ENCODE peak calls at places on chromosomes 11 and 22, in six cellular contexts. Y is IMR-90, F is H1, W is neuronal stem cell, C is mesendoderm, V is H9. E is an unnamed sample.

GRCh38 chr11:84396521-84396920 is 1110.4 kb upstream of the CCDC90B start:
- DNase-seq in Y (no peak), F (no peak), W (no peak), C (peak; percentile 59), V (no peak), E (no peak)

GRCh38 chr11:76610871-76611475 is 59.6 kb downstream of the LRRC32 start:
- DNase-seq in Y (no peak), F (peak; percentile 43), W (no peak), C (peak; percentile 72), V (no peak), E (peak; percentile 26)

GRCh38 chr11:80473562-80473961 is 1032.7 kb upstream of the TENM4 start:
- DNase-seq in Y (no peak), F (no peak), W (no peak), C (peak; percentile 59), V (no peak), E (no peak)

GRCh38 chr11:12200359-12201015 is 90.1 kb downstream of the MICAL2 start:
- DNase-seq in Y (peak; percentile 83), F (no peak), W (no peak), C (no peak), V (no peak), E (no peak)

GRCh38 chr11:11279956-11280689 is 72.9 kb downstream of the CSNK2A3 start:
- DNase-seq in Y (peak; percentile 67), F (no peak), W (no peak), C (peak; percentile 56), V (peak; percentile 53), E (peak; percentile 84)

GRCh38 chr11:121552160-121552559 is 99.4 kb upstream of the SORL1-AS1 start:
- DNase-seq in Y (no peak), F (peak; percentile 3), W (no peak), C (no peak), V (no peak), E (no peak)

GRCh38 chr11:73645972-73646631 is at the start of gene PLEKHB1:
- DNase-seq in Y (no peak), F (peak; percentile 89), W (peak; percentile 72), C (peak; percentile 91), V (peak; percentile 88), E (no peak)

GRCh38 chr11:128607819-128608218 is 20.5 kb upstream of the ETS1 start:
- DNase-seq in Y (no peak), F (no peak), W (no peak), C (no peak), V (no peak), E (no peak)

GRCh38 chr11:85027346-85027745 is 599.8 kb downstream of the DLG2 start:
- DNase-seq in Y (no peak), F (no peak), W (no peak), C (no peak), V (no peak), E (no peak)

GRCh38 chr11:131807876-131808275 is 437.5 kb downstream of the NTM start:
- DNase-seq in Y (no peak), F (no peak), W (no peak), C (no peak), V (no peak), E (no peak)

GRCh38 chr22:43993072-43993760 is 30.9 kb upstream of the PARVB start:
- DNase-seq in Y (peak; percentile 64), F (peak; percentile 82), W (peak; percentile 53), C (peak; percentile 75), V (peak; percentile 83), E (peak; percentile 60)

GRCh38 chr22:44732661-44733060 is 19.7 kb upstream of the ARHGAP8 start:
- DNase-seq in Y (no peak), F (no peak), W (no peak), C (no peak), V (no peak), E (no peak)

GRCh38 chr11:27158763-27159679 is 118.4 kb downstream of the BBOX1 start:
- DNase-seq in Y (peak; percentile 81), F (no peak), W (peak; percentile 43), C (peak; percentile 81), V (peak; percentile 41), E (peak; percentile 78)

GRCh38 chr11:33478111-33478573 is 221.0 kb downstream of the HIPK3 start:
- DNase-seq in Y (no peak), F (no peak), W (no peak), C (no peak), V (no peak), E (no peak)

GRCh38 chr11:2395856-2396255 is 4.7 kb upstream of the TSSC4 start:
- DNase-seq in Y (no peak), F (no peak), W (no peak), C (no peak), V (no peak), E (no peak)

GRCh38 chr22:42688241-42688913 is 32.3 kb downstream of the A4GALT start:
- DNase-seq in Y (peak; percentile 93), F (no peak), W (peak; percentile 38), C (peak; percentile 89), V (peak; percentile 77), E (peak; percentile 96)

GRCh38 chr11:72398058-72398758 is 36.1 kb downstream of the CLPB start:
- DNase-seq in Y (no peak), F (peak; percentile 32), W (no peak), C (no peak), V (no peak), E (no peak)

GRCh38 chr11:69704508-69705245 is 855 bp upstream of the FGF19 start:
- DNase-seq in Y (no peak), F (peak; percentile 96), W (peak; percentile 84), C (peak; percentile 95), V (peak; percentile 94), E (peak; percentile 33)

GRCh38 chr11:108609681-108610080 is 16.1 kb upstream of the EXPH5 start:
- DNase-seq in Y (peak; percentile 35), F (no peak), W (no peak), C (no peak), V (no peak), E (peak; percentile 73)

GRCh38 chr22:31082606-31083376 is 1.7 kb downstream of the SMTN start:
- DNase-seq in Y (peak; percentile 64), F (peak; percentile 79), W (no peak), C (peak; percentile 79), V (peak; percentile 75), E (peak; percentile 73)

GRCh38 chr11:111849631-111850030 is 21.8 kb downstream of the ALG9 start:
- DNase-seq in Y (no peak), F (no peak), W (no peak), C (no peak), V (no peak), E (no peak)

GRCh38 chr11:69500285-69501120 is 19.0 kb downstream of the LINC01488 start:
- DNase-seq in Y (no peak), F (no peak), W (no peak), C (no peak), V (no peak), E (no peak)

GRCh38 chr11:72354356-72355115 is 79.8 kb downstream of the CLPB start:
- DNase-seq in Y (peak; percentile 31), F (no peak), W (no peak), C (peak; percentile 90), V (peak; percentile 59), E (no peak)

GRCh38 chr11:41053894-41054293 is 405.6 kb downstream of the LRRC4C start:
- DNase-seq in Y (no peak), F (no peak), W (no peak), C (no peak), V (no peak), E (no peak)

GRCh38 chr11:110565344-110565684 is 135.6 kb downstream of the FDX1 start:
- DNase-seq in Y (peak; percentile 64), F (peak; percentile 51), W (no peak), C (peak; percentile 97), V (peak; percentile 64), E (peak; percentile 49)

GRCh38 chr22:37105154-37105553 is 4.4 kb downstream of the TMPRSS6 start:
- DNase-seq in Y (no peak), F (no peak), W (no peak), C (no peak), V (no peak), E (no peak)

GRCh38 chr22:38706101-38706884 is 549 bp downstream of the GTPBP1 start:
- DNase-seq in Y (peak; percentile 27), F (peak; percentile 57), W (no peak), C (peak; percentile 31), V (no peak), E (peak; percentile 71)
- H2BK5ac ChIP-seq in Y (peak overlapping the region; percentile 77), F (peak overlapping the region; percentile 41), W (no peak overlapping the region), C (no peak overlapping the region), V (no peak overlapping the region), E (peak overlapping the region; percentile 89)

GRCh38 chr22:29207562-29208501 is 2.1 kb downstream of the EMID1 start:
- DNase-seq in Y (no peak), F (no peak), W (no peak), C (no peak), V (no peak), E (no peak)

GRCh38 chr22:29208879-29209623 is 3.4 kb downstream of the EMID1 start:
- DNase-seq in Y (no peak), F (no peak), W (no peak), C (no peak), V (no peak), E (no peak)

GRCh38 chr22:29211066-29211841 is 5.6 kb downstream of the EMID1 start:
- DNase-seq in Y (no peak), F (no peak), W (no peak), C (no peak), V (no peak), E (no peak)

GRCh38 chr22:29208502-29208862 is 2.8 kb downstream of the EMID1 start:
- DNase-seq in Y (no peak), F (no peak), W (no peak), C (no peak), V (no peak), E (no peak)

DNA sequence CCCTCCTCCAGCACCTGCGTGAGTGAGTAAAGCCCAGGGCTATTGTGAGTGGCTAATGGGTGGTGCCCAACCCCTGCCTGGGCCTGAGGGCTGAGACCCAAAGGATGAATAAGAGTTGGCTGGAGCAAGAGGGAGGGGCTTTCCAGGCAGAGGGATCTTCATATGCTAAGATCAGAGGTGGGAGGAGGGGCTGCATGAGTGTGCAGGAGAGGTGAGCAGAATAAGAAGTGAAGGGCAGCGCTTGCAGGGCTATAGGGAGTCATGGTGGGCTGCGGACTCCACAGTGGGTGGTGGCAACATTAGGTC is 3.9 kb downstream of the EMID1 start:
- DNase-seq in Y (no peak), F (no peak), W (no peak), C (no peak), V (peak; percentile 57), E (no peak)
- H2BK5ac ChIP-seq in Y (no peak overlapping the region), F (peak overlapping the region; percentile 60), W (peak overlapping the region; percentile 72), C (no peak overlapping the region), V (no peak overlapping the region), E (no peak overlapping the region)

DNA sequence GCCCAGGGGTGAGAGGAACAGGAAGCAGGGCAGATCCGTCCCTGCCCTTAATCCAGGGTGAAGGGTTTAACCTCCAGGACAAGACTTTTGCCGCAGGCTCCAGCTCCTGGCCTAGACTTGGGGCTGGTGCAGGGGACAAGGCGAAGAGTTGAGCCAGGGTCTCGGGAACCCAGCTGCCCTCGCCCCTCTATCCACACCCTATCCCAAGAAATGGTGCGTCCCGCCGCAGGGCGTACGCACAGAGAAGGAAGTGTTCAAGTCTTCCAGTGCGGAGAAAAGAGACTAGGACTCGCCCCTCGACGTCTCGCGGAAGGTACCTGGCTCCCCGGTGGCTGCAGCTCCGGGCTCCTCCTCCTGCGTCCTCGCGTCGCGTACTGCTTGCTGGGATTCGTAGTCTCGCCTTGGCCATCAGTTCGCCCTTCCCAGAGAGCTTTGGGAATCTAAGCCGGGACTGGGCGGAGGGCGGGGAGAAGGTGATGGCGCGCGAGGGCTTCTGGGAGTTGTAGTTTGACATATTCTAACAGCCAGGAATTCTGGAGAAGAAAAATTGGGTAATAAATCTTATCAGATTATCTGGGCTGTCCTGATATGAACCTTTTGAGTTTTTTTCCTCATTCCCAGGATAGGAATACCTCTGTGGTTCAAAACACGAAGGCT is at the start of gene ZMAT5:
- DNase-seq in Y (peak; percentile 95), F (peak; percentile 91), W (peak; percentile 95), C (peak; percentile 99), V (peak; percentile 98), E (peak; percentile 97)
- H2BK5ac ChIP-seq in Y (peak within 1 kb of the TSS; percentile 98), F (peak within 1 kb of the TSS; percentile 95), W (peak within 1 kb of the TSS; percentile 30), C (peak within 1 kb of the TSS; percentile 14), V (peak within 1 kb of the TSS; percentile 33), E (no peak within 1 kb of the TSS)

GRCh38 chr11:116072133-116072532 is 567.9 kb upstream of the CADM1 start:
- DNase-seq in Y (no peak), F (no peak), W (peak; percentile 51), C (peak; percentile 71), V (peak; percentile 57), E (no peak)
- H2BK5ac ChIP-seq in Y (no peak overlapping the region), F (no peak overlapping the region), W (no peak overlapping the region), C (peak overlapping the region; percentile 96), V (no peak overlapping the region), E (no peak overlapping the region)